ENCODE peak calls at places on chromosomes 12 and 14, in nine cellular contexts. O is hippocampal formation; N is HuH-7.5; S is fibroblast of lung; T is left cardiac atrium; U is activated T-helper 1 cell treated with anti-CD3 and anti-CD28 coated beads, Interleukin-12 subunit alpha, Interleukin-12 subunit beta, Interleukin-2, Interleukin-4 antibody, amounts not matched to agents 30 ng/mL and 10 ng/mL and 1 ng/mL, durations not matched to agents 14 hours and 24 hours and 36 hours; H is stimulated activated CD4-positive, alpha-beta T cell treated with anti-CD3 and anti-CD28 coated beads, Interleukin-15, amount 100 ng/mL, for 24 hours; M is left ventricle myocardium inferior; C is progenitor cell of endocrine pancreas. Q is an unnamed sample.

GRCh38 chr14:101809671-101810514 is 48.4 kb downstream of the PPP2R5C start:
- DNase-seq in T (peak), N (peak), U (peak), O (peak), S (peak), H (peak), M (peak), C (peak), Q (peak)

GRCh38 chr14:103846569-103847438 is 571 bp downstream of the PPP1R13B start:
- DNase-seq in O (no peak), H (peak), N (no peak), C (peak), M (peak), T (peak), U (peak), S (no peak), Q (peak)

GRCh38 chr12:48852734-48853168 is 788 bp upstream of the DDX23 start:
- DNase-seq in C (no peak), M (no peak), U (no peak), O (no peak), H (no peak), S (no peak), N (no peak), T (no peak), Q (no peak)

GRCh38 chr12:115439008-115439601 is 755.1 kb upstream of the TBX3 start:
- DNase-seq in M (no peak), H (no peak), C (no peak), O (no peak), S (no peak), T (no peak), U (no peak), N (no peak), Q (no peak)

GRCh38 chr14:104130974-104131651 is 7.3 kb upstream of the KIF26A start:
- DNase-seq in H (peak), S (peak), U (no peak), M (peak), O (no peak), N (no peak), T (peak), C (no peak), Q (no peak)

GRCh38 chr14:78863143-78863542 is 693.0 kb downstream of the NRXN3 start:
- DNase-seq in M (no peak), U (no peak), O (no peak), N (no peak), T (no peak), H (peak), C (peak), S (peak), Q (no peak)

GRCh38 chr12:604956-605355 is 58.3 kb downstream of the NINJ2 start:
- DNase-seq in U (no peak), M (no peak), N (no peak), T (peak), C (no peak), H (no peak), S (no peak), O (no peak), Q (no peak)

GRCh38 chr14:96253140-96253539 is 2.9 kb upstream of the BDKRB1 start:
- DNase-seq in T (no peak), M (no peak), O (no peak), C (no peak), N (no peak), U (no peak), H (no peak), S (peak), Q (no peak)

GRCh38 chr14:30283822-30284446 is 275.0 kb upstream of the G2E3 start:
- DNase-seq in T (no peak), O (no peak), N (no peak), S (peak), C (no peak), M (no peak), U (no peak), H (peak), Q (no peak)

GRCh38 chr14:24369463-24369862 is 1.5 kb downstream of the NFATC4 start:
- DNase-seq in U (no peak), M (no peak), N (no peak), O (no peak), S (no peak), H (no peak), T (no peak), C (no peak), Q (no peak)

GRCh38 chr14:41303506-41303905 is 303.2 kb upstream of the LRFN5 start:
- DNase-seq in M (no peak), T (no peak), N (no peak), U (no peak), H (no peak), O (no peak), S (no peak), C (no peak), Q (no peak)

GRCh38 chr14:73773441-73774243 is 59.5 kb upstream of the PNMA1 start:
- DNase-seq in N (no peak), H (no peak), O (no peak), M (no peak), T (no peak), C (no peak), U (no peak), S (no peak), Q (no peak)

GRCh38 chr12:130601327-130601726 is 114.8 kb downstream of the RIMBP2 start:
- DNase-seq in T (no peak), N (no peak), U (no peak), H (no peak), S (no peak), M (no peak), O (no peak), C (no peak), Q (no peak)

GRCh38 chr12:104623920-104624319 is 167.2 kb downstream of the CHST11 start:
- DNase-seq in N (no peak), C (no peak), H (no peak), S (no peak), O (no peak), M (no peak), T (no peak), U (no peak), Q (no peak)

GRCh38 chr14:105182296-105183020 is 1.3 kb upstream of the NUDT14 start:
- DNase-seq in O (no peak), H (no peak), C (no peak), T (no peak), S (no peak), N (no peak), U (no peak), M (no peak), Q (no peak)

GRCh38 chr12:80937391-80938238 is at the start of gene LIN7A:
- DNase-seq in M (peak), C (peak), S (peak), H (no peak), N (peak), T (peak), U (no peak), O (peak), Q (no peak)

GRCh38 chr14:58199726-58200479 is at the start of gene ACTR10:
- DNase-seq in T (peak), C (peak), N (peak), M (peak), S (peak), H (peak), O (peak), U (peak), Q (peak)

GRCh38 chr12:26906704-26907103 is 31.1 kb downstream of the INTS13 start:
- DNase-seq in U (no peak), C (no peak), N (no peak), S (no peak), H (no peak), M (no peak), T (no peak), O (no peak), Q (no peak)

GRCh38 chr12:85191-85666 is 18.7 kb downstream of the IQSEC3 start:
- DNase-seq in H (no peak), O (peak), N (no peak), M (no peak), C (no peak), S (no peak), U (no peak), T (no peak), Q (no peak)

Q was measured in GM19239.